ENCODE peak calls at places on chromosome 13, in six cellular contexts. V, A, O, Q, H and U are unnamed samples.

GRCh38 chr13:51818771-51819511 is 15.0 kb upstream of the DHRS12 start:
- DNase-seq in O (peak; percentile 44), V (peak; percentile 50), H (no peak), A (peak; percentile 55), Q (peak; percentile 4), U (peak; percentile 28)

GRCh38 chr13:44128522-44128921 is 245.1 kb upstream of the SERP2 start:
- DNase-seq in V (no peak), H (peak; percentile 59), O (peak; percentile 70), A (no peak), Q (no peak), U (peak; percentile 55)

GRCh38 chr13:44573790-44574465 is 2.2 kb downstream of the TSC22D1 start:
- DNase-seq in A (peak; percentile 28), O (peak; percentile 76), Q (no peak), V (no peak), H (peak; percentile 39), U (peak; percentile 15)

GRCh38 chr13:76976488-76976887 is 15.4 kb upstream of the CLN5 start:
- DNase-seq in O (peak; percentile 79), A (peak; percentile 89), Q (no peak), H (peak; percentile 18), V (no peak), U (no peak)

GRCh38 chr13:60431108-60431700 is 34.2 kb downstream of the TDRD3 start:
- DNase-seq in V (no peak), O (peak; percentile 70), Q (no peak), A (peak; percentile 46), H (peak; percentile 23), U (peak; percentile 56)

GRCh38 chr13:80048802-80049201 is 292.1 kb downstream of the SPRY2 start:
- DNase-seq in V (peak; percentile 42), A (peak; percentile 95), Q (peak; percentile 0), H (peak; percentile 98), O (peak; percentile 97), U (peak; percentile 94)

GRCh38 chr13:30366083-30366482 is 56.2 kb upstream of the UBE2L5 start:
- DNase-seq in H (no peak), O (no peak), V (no peak), Q (no peak), A (no peak), U (no peak)

GRCh38 chr13:85864963-85865530 is 65.8 kb upstream of the SLITRK6 start:
- DNase-seq in H (no peak), A (peak; percentile 28), O (no peak), Q (no peak), V (no peak), U (no peak)

GRCh38 chr13:51957377-51958216 is 53.7 kb downstream of the ATP7B start:
- DNase-seq in V (no peak), O (no peak), Q (no peak), A (no peak), H (no peak), U (no peak)

GRCh38 chr13:32530841-32531253 is 7.7 kb downstream of the N4BP2L2 start:
- DNase-seq in O (peak; percentile 76), A (peak; percentile 21), H (peak; percentile 12), Q (no peak), V (no peak), U (peak; percentile 44)